ENCODE peak calls at places on chromosomes 4 and X, in ten cellular contexts. One of them, this sample, is unnamed.

GRCh38 chrX:112941209-112941788 is 100.7 kb upstream of the AMOT start:
- DNase-seq in IMR-90: peak; percentile 1
- DNase-seq in H1: no peak
- DNase-seq in endothelial cell of umbilical vein: no peak
- DNase-seq in hepatocyte: peak; percentile 18
- DNase-seq in SK-N-SH: peak; percentile 3
- DNase-seq in neural progenitor cell: no peak
- DNase-seq in GM23248: no peak
- DNase-seq in OCI-LY7: no peak
- DNase-seq in astrocyte: no peak
- DNase-seq in this sample: no peak

GRCh38 chr4:114729339-114729738 is 130.7 kb downstream of the UGT8 start:
- DNase-seq in IMR-90: no peak
- DNase-seq in H1: no peak
- DNase-seq in endothelial cell of umbilical vein: no peak
- DNase-seq in hepatocyte: no peak
- DNase-seq in SK-N-SH: peak; percentile 3
- DNase-seq in neural progenitor cell: peak; percentile 8
- DNase-seq in GM23248: no peak
- DNase-seq in OCI-LY7: no peak
- DNase-seq in astrocyte: no peak
- DNase-seq in this sample: no peak

GRCh38 chr4:2068198-2068470 is 9.0 kb downstream of the NAT8L start:
- DNase-seq in IMR-90: no peak
- DNase-seq in H1: no peak
- DNase-seq in endothelial cell of umbilical vein: no peak
- DNase-seq in hepatocyte: no peak
- DNase-seq in SK-N-SH: no peak
- DNase-seq in neural progenitor cell: no peak
- DNase-seq in GM23248: no peak
- DNase-seq in OCI-LY7: no peak
- DNase-seq in astrocyte: no peak
- DNase-seq in this sample: no peak

GRCh38 chr4:143384381-143384994 is 47.8 kb downstream of the GAB1 start:
- DNase-seq in IMR-90: peak; percentile 47
- DNase-seq in H1: no peak
- DNase-seq in endothelial cell of umbilical vein: peak; percentile 65
- DNase-seq in hepatocyte: no peak
- DNase-seq in SK-N-SH: no peak
- DNase-seq in neural progenitor cell: no peak
- DNase-seq in GM23248: peak; percentile 85
- DNase-seq in OCI-LY7: no peak
- DNase-seq in astrocyte: no peak
- DNase-seq in this sample: no peak

GRCh38 chrX:137431693-137432488 is 134.0 kb upstream of the ZIC3 start:
- DNase-seq in IMR-90: no peak
- DNase-seq in H1: no peak
- DNase-seq in endothelial cell of umbilical vein: no peak
- DNase-seq in hepatocyte: no peak
- DNase-seq in SK-N-SH: no peak
- DNase-seq in neural progenitor cell: peak; percentile 70
- DNase-seq in GM23248: no peak
- DNase-seq in OCI-LY7: no peak
- DNase-seq in astrocyte: no peak
- DNase-seq in this sample: no peak

GRCh38 chr4:36471903-36472302 is 190.5 kb downstream of the DTHD1 start:
- DNase-seq in IMR-90: no peak
- DNase-seq in H1: no peak
- DNase-seq in endothelial cell of umbilical vein: no peak
- DNase-seq in hepatocyte: no peak
- DNase-seq in SK-N-SH: no peak
- DNase-seq in neural progenitor cell: no peak
- DNase-seq in GM23248: no peak
- DNase-seq in OCI-LY7: no peak
- DNase-seq in astrocyte: no peak
- DNase-seq in this sample: no peak

GRCh38 chr4:145320269-145320668 is 139.9 kb upstream of the OTUD4 start:
- DNase-seq in IMR-90: no peak
- DNase-seq in H1: no peak
- DNase-seq in endothelial cell of umbilical vein: no peak
- DNase-seq in hepatocyte: no peak
- DNase-seq in SK-N-SH: no peak
- DNase-seq in neural progenitor cell: no peak
- DNase-seq in GM23248: peak; percentile 37
- DNase-seq in OCI-LY7: no peak
- DNase-seq in astrocyte: no peak
- DNase-seq in this sample: no peak

GRCh38 chr4:1345905-1346780 is 865 bp upstream of the UVSSA start:
- DNase-seq in IMR-90: peak; percentile 16
- DNase-seq in H1: peak; percentile 59
- DNase-seq in endothelial cell of umbilical vein: peak; percentile 61
- DNase-seq in hepatocyte: peak; percentile 83
- DNase-seq in SK-N-SH: peak; percentile 85
- DNase-seq in neural progenitor cell: peak; percentile 85
- DNase-seq in GM23248: peak; percentile 69
- DNase-seq in OCI-LY7: peak; percentile 71
- DNase-seq in astrocyte: no peak
- DNase-seq in this sample: peak; percentile 71

GRCh38 chr4:64538219-64538618 is 129.0 kb upstream of the TECRL start:
- DNase-seq in IMR-90: no peak
- DNase-seq in H1: peak; percentile 62
- DNase-seq in endothelial cell of umbilical vein: no peak
- DNase-seq in hepatocyte: no peak
- DNase-seq in SK-N-SH: no peak
- DNase-seq in neural progenitor cell: peak; percentile 6
- DNase-seq in GM23248: no peak
- DNase-seq in OCI-LY7: no peak
- DNase-seq in astrocyte: no peak
- DNase-seq in this sample: no peak
- H2AFZ ChIP-seq in IMR-90: no peak overlapping the region
- H2AFZ ChIP-seq in H1: no peak overlapping the region
- H2AFZ ChIP-seq in endothelial cell of umbilical vein: no peak overlapping the region
- H2AFZ ChIP-seq in hepatocyte: no peak overlapping the region
- H2AFZ ChIP-seq in SK-N-SH: no peak overlapping the region
- H2AFZ ChIP-seq in neural progenitor cell: no peak overlapping the region
- H2AFZ ChIP-seq in GM23248: no peak overlapping the region
- H2AFZ ChIP-seq in OCI-LY7: no peak overlapping the region
- H2AFZ ChIP-seq in astrocyte: no peak overlapping the region
- H2AFZ ChIP-seq in this sample: no peak overlapping the region

GRCh38 chrX:40082447-40083119 is 15.2 kb downstream of the BCOR start:
- DNase-seq in IMR-90: no peak
- DNase-seq in H1: no peak
- DNase-seq in endothelial cell of umbilical vein: no peak
- DNase-seq in hepatocyte: no peak
- DNase-seq in SK-N-SH: no peak
- DNase-seq in neural progenitor cell: no peak
- DNase-seq in GM23248: peak; percentile 24
- DNase-seq in OCI-LY7: no peak
- DNase-seq in astrocyte: no peak
- DNase-seq in this sample: no peak

GRCh38 chrX:40080896-40081678 is 16.7 kb downstream of the BCOR start:
- DNase-seq in IMR-90: no peak
- DNase-seq in H1: no peak
- DNase-seq in endothelial cell of umbilical vein: no peak
- DNase-seq in hepatocyte: peak; percentile 46
- DNase-seq in SK-N-SH: no peak
- DNase-seq in neural progenitor cell: no peak
- DNase-seq in GM23248: no peak
- DNase-seq in OCI-LY7: no peak
- DNase-seq in astrocyte: no peak
- DNase-seq in this sample: no peak

GRCh38 chrX:40079572-40079971 is 18.2 kb downstream of the BCOR start:
- DNase-seq in IMR-90: no peak
- DNase-seq in H1: no peak
- DNase-seq in endothelial cell of umbilical vein: no peak
- DNase-seq in hepatocyte: no peak
- DNase-seq in SK-N-SH: no peak
- DNase-seq in neural progenitor cell: peak; percentile 57
- DNase-seq in GM23248: no peak
- DNase-seq in OCI-LY7: no peak
- DNase-seq in astrocyte: no peak
- DNase-seq in this sample: no peak

GRCh38 chrX:40083120-40083978 is 14.4 kb downstream of the BCOR start:
- DNase-seq in IMR-90: no peak
- DNase-seq in H1: peak; percentile 57
- DNase-seq in endothelial cell of umbilical vein: no peak
- DNase-seq in hepatocyte: peak; percentile 68
- DNase-seq in SK-N-SH: no peak
- DNase-seq in neural progenitor cell: peak; percentile 62
- DNase-seq in GM23248: peak; percentile 45
- DNase-seq in OCI-LY7: no peak
- DNase-seq in astrocyte: no peak
- DNase-seq in this sample: peak; percentile 52

DNA sequence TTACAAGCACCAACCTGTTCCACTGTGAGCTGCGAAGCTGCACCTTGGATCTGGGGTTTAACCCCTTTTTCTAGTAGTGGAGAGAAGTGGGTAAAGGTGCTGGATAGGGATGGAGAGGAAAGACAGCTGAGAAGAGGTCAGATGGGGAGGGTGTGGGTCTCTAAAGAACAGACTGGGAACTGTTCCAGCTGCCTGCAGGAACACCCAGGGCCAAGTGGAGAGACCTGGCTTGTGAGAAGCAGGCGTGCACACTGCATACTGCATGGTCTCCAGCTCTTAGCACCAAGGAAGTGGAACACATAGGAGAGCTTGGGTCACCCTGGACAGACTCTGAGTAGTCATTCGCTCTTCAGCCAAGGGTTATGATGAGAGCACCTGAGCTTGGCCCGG is 16.1 kb downstream of the BCOR start:
- DNase-seq in IMR-90: no peak
- DNase-seq in H1: no peak
- DNase-seq in endothelial cell of umbilical vein: no peak
- DNase-seq in hepatocyte: no peak
- DNase-seq in SK-N-SH: no peak
- DNase-seq in neural progenitor cell: no peak
- DNase-seq in GM23248: no peak
- DNase-seq in OCI-LY7: no peak
- DNase-seq in astrocyte: no peak
- DNase-seq in this sample: no peak
- H3K4me1 ChIP-seq in IMR-90: peaks cover 16% of the 10 kb centered on the region
- H3K4me1 ChIP-seq in H1: peaks cover 50% of the 10 kb centered on the region
- H3K4me1 ChIP-seq in endothelial cell of umbilical vein: peaks cover 9% of the 10 kb centered on the region
- H3K4me1 ChIP-seq in hepatocyte: peaks cover 57% of the 10 kb centered on the region
- H3K4me1 ChIP-seq in SK-N-SH: peaks cover 7% of the 10 kb centered on the region
- H3K4me1 ChIP-seq in neural progenitor cell: peaks cover 81% of the 10 kb centered on the region
- H3K4me1 ChIP-seq in GM23248: peaks cover 7% of the 10 kb centered on the region
- H3K4me1 ChIP-seq in OCI-LY7: peaks cover 33% of the 10 kb centered on the region
- H3K4me1 ChIP-seq in astrocyte: peaks cover 23% of the 10 kb centered on the region
- H3K4me1 ChIP-seq in this sample: peaks cover 39% of the 10 kb centered on the region

DNA sequence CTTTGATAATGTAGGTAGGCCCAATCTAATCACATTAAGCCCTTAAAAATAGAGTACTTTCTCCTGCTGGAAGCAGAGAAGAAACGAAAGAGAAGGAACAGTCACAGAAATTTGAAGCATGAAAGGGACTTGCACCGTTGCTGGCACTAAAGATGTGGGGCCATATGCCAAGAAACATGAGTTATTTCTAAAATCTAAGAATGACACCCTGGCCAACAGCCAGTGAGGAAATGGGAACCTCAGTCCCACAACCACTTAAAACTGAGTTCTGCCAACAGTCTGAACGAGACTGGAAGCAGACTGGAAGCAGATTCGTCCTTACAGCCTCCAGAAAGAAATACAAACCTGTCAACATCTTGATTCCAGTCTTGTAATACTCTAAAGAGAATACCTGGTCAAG is 70.1 kb downstream of the CENPC start:
- DNase-seq in IMR-90: no peak
- DNase-seq in H1: no peak
- DNase-seq in endothelial cell of umbilical vein: no peak
- DNase-seq in hepatocyte: no peak
- DNase-seq in SK-N-SH: no peak
- DNase-seq in neural progenitor cell: no peak
- DNase-seq in GM23248: no peak
- DNase-seq in OCI-LY7: no peak
- DNase-seq in astrocyte: no peak
- DNase-seq in this sample: no peak
- H3K36me3 ChIP-seq in IMR-90: peaks cover 18% of the 10 kb centered on the region
- H3K36me3 ChIP-seq in H1: peaks cover 7% of the 10 kb centered on the region
- H3K36me3 ChIP-seq in endothelial cell of umbilical vein: peaks cover 8% of the 10 kb centered on the region
- H3K36me3 ChIP-seq in hepatocyte: no peaks in the 10 kb centered on the region
- H3K36me3 ChIP-seq in SK-N-SH: peaks cover 17% of the 10 kb centered on the region
- H3K36me3 ChIP-seq in neural progenitor cell: peaks cover 7% of the 10 kb centered on the region
- H3K36me3 ChIP-seq in GM23248: peaks cover 15% of the 10 kb centered on the region
- H3K36me3 ChIP-seq in OCI-LY7: peaks cover 97% of the 10 kb centered on the region
- H3K36me3 ChIP-seq in astrocyte: peaks cover 5% of the 10 kb centered on the region
- H3K36me3 ChIP-seq in this sample: peaks cover 71% of the 10 kb centered on the region

GRCh38 chr4:19735012-19735411 is 516.7 kb upstream of the SLIT2 start:
- DNase-seq in IMR-90: peak; percentile 33
- DNase-seq in H1: no peak
- DNase-seq in endothelial cell of umbilical vein: no peak
- DNase-seq in hepatocyte: no peak
- DNase-seq in SK-N-SH: no peak
- DNase-seq in neural progenitor cell: no peak
- DNase-seq in GM23248: peak; percentile 42
- DNase-seq in OCI-LY7: no peak
- DNase-seq in astrocyte: no peak
- DNase-seq in this sample: no peak
- H2AFZ ChIP-seq in IMR-90: no peak overlapping the region
- H2AFZ ChIP-seq in H1: no peak overlapping the region
- H2AFZ ChIP-seq in endothelial cell of umbilical vein: no peak overlapping the region
- H2AFZ ChIP-seq in hepatocyte: no peak overlapping the region
- H2AFZ ChIP-seq in SK-N-SH: no peak overlapping the region
- H2AFZ ChIP-seq in neural progenitor cell: no peak overlapping the region
- H2AFZ ChIP-seq in GM23248: peak overlapping the region; percentile 46
- H2AFZ ChIP-seq in OCI-LY7: no peak overlapping the region
- H2AFZ ChIP-seq in astrocyte: no peak overlapping the region
- H2AFZ ChIP-seq in this sample: no peak overlapping the region

This sample was measured in Karpas-422.